ENCODE peak calls at places on chromosome 13, in five cellular contexts. H, G, U, I and Q are unnamed samples.

GRCh38 chr13:92483894-92484293 is 742.7 kb upstream of the GPC6 start:
- DNase-seq in G (no peak), H (no peak), I (no peak), U (no peak), Q (no peak)

GRCh38 chr13:41809962-41810361 is 150.9 kb downstream of the VWA8 start:
- DNase-seq in U (no peak), H (no peak), G (no peak), I (no peak), Q (no peak)

GRCh38 chr13:25541434-25542123 is 169.8 kb downstream of the ATP8A2 start:
- DNase-seq in U (no peak), G (no peak), H (no peak), I (no peak), Q (no peak)

GRCh38 chr13:114049026-114049425 is 75.2 kb upstream of the C13orf46 start:
- DNase-seq in I (no peak), G (no peak), H (no peak), U (no peak), Q (peak)

GRCh38 chr13:65653548-65654078 is 1576.5 kb downstream of the PCDH9 start:
- DNase-seq in U (no peak), I (no peak), G (no peak), H (no peak), Q (no peak)

GRCh38 chr13:56586966-56587365 is 553.8 kb upstream of the PRR20A start:
- DNase-seq in U (no peak), I (no peak), G (no peak), H (no peak), Q (no peak)

GRCh38 chr13:24161980-24162517 is 1.5 kb downstream of the SPATA13 start:
- DNase-seq in U (no peak), I (no peak), G (no peak), H (no peak), Q (no peak)

GRCh38 chr13:105048685-105049084 is 1486.8 kb downstream of the EFNB2 start:
- DNase-seq in G (no peak), I (no peak), H (no peak), U (no peak), Q (peak)

GRCh38 chr13:76830805-76831204 is 55.4 kb downstream of the KCTD12 start:
- DNase-seq in H (no peak), I (no peak), G (no peak), U (no peak), Q (no peak)

GRCh38 chr13:36282818-36283432 is 14.7 kb downstream of the CCDC169 start:
- DNase-seq in U (peak), I (no peak), G (no peak), H (no peak), Q (no peak)

GRCh38 chr13:23763328-23763727 is 125.9 kb downstream of the MIPEP start:
- DNase-seq in H (no peak), I (no peak), U (no peak), G (no peak), Q (no peak)

GRCh38 chr13:74773263-74773662 is 639.1 kb upstream of the KLF12 start:
- DNase-seq in H (no peak), I (no peak), G (no peak), U (no peak), Q (no peak)

GRCh38 chr13:27789495-27790303 is 2.6 kb upstream of the GSX1 start:
- DNase-seq in G (no peak), I (no peak), H (no peak), U (no peak), Q (no peak)

GRCh38 chr13:80048802-80049201 is 292.1 kb downstream of the SPRY2 start:
- DNase-seq in G (peak), U (peak), H (peak), I (peak), Q (peak)

GRCh38 chr13:111337206-111337605 is 16.8 kb downstream of the TEX29 start:
- DNase-seq in G (no peak), H (no peak), U (no peak), I (no peak), Q (no peak)

GRCh38 chr13:94825507-94825906 is 113.2 kb upstream of the SOX21 start:
- DNase-seq in G (peak), H (peak), U (no peak), I (peak), Q (no peak)

GRCh38 chr13:101624981-101625380 is 172.5 kb downstream of the ITGBL1 start:
- DNase-seq in U (no peak), I (no peak), H (no peak), G (no peak), Q (no peak)

GRCh38 chr13:80037505-80037888 is 303.4 kb downstream of the SPRY2 start:
- DNase-seq in G (no peak), H (no peak), U (peak), I (no peak), Q (no peak)

GRCh38 chr13:78478183-78478582 is 125.2 kb downstream of the POU4F1 start:
- DNase-seq in I (no peak), H (no peak), G (no peak), U (no peak), Q (no peak)

GRCh38 chr13:31440132-31440531 is 240.4 kb downstream of the B3GLCT start:
- DNase-seq in G (no peak), U (no peak), I (no peak), H (no peak), Q (no peak)

GRCh38 chr13:113162783-113163685 is 4.6 kb downstream of the PROZ start:
- DNase-seq in U (no peak), G (no peak), H (no peak), I (no peak), Q (no peak)

GRCh38 chr13:87661471-87661870 is 9.7 kb upstream of the SLITRK5 start:
- DNase-seq in I (no peak), G (no peak), U (no peak), H (no peak), Q (no peak)

GRCh38 chr13:111572956-111573355 is 252.5 kb downstream of the TEX29 start:
- DNase-seq in G (no peak), I (no peak), U (no peak), H (no peak), Q (no peak)

GRCh38 chr13:113585828-113586355 is 1.3 kb downstream of the TFDP1 start:
- DNase-seq in G (no peak), H (peak), I (no peak), U (no peak), Q (no peak)

GRCh38 chr13:113121183-113121927 is 1.2 kb upstream of the F10 start:
- DNase-seq in H (no peak), G (no peak), U (no peak), I (peak), Q (no peak)

DNA sequence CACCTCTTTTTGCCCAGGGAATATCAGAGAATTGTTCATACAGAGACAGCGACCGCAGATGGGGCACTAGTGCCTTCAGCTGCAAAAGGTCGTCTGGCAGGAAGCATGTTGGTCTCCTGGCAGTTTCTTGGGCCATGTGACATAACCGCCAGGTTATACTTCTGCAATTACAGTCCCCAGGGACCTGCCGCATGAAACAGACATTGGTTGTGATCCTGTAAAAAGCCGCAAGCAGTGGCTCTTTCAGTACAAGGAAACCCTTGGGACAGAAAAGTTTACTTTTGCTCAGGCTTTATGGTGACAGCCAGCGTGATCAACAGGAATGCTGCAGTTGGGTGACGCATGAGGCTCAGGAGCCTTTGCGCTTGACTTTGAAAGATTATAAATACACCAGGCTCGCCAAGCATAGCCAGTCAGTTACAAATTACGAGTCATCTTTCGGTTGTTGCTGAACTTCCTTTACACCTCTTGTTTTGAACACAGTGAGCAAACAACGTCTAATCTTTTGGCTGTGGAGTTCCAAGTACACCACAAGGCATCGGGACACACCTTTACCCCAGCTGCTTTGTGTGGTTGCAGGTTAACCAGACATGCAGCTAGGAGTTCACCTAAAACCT is 50.5 kb upstream of the UBE2L5 start:
- DNase-seq in U (peak), G (no peak), H (no peak), I (no peak), Q (peak)
- TF ChIP-seq POLR2A in U (no peak), G (no peak), H (no peak), I (no peak), Q (no peak)

DNA sequence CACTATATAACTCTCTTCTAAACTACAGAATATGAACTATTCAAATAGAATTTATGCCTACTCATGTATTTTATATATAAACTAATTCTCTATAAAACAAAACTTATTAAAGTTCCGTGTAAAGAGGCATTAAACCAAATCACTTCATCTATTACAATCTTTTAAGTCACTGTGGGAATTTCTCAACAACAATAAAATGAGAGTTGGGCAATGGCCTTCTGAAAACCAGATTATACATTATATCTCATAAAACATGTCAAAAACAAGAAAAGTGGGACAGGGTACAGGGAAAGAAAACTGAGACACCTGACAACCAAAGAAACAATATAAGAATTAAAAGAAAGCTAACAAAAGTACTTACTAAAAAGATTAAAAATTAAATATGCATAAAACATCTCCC is 145.2 kb downstream of the DIAPH3 start:
- DNase-seq in H (no peak), U (no peak), I (no peak), G (no peak), Q (no peak)
- TF ChIP-seq POLR2A in H (no peak), U (no peak), I (no peak), G (no peak), Q (no peak)

GRCh38 chr13:48437381-48437780 is 24.5 kb upstream of the LPAR6 start:
- DNase-seq in H (peak), U (no peak), I (peak), G (peak), Q (no peak)

GRCh38 chr13:48431431-48431830 is 18.5 kb upstream of the LPAR6 start:
- DNase-seq in I (no peak), G (no peak), U (no peak), H (no peak), Q (no peak)

GRCh38 chr13:48436661-48437242 is 23.8 kb upstream of the LPAR6 start:
- DNase-seq in U (no peak), G (no peak), H (no peak), I (no peak), Q (no peak)

GRCh38 chr13:48431987-48432615 is 19.2 kb upstream of the LPAR6 start:
- DNase-seq in H (no peak), G (no peak), U (no peak), I (no peak), Q (no peak)

DNA sequence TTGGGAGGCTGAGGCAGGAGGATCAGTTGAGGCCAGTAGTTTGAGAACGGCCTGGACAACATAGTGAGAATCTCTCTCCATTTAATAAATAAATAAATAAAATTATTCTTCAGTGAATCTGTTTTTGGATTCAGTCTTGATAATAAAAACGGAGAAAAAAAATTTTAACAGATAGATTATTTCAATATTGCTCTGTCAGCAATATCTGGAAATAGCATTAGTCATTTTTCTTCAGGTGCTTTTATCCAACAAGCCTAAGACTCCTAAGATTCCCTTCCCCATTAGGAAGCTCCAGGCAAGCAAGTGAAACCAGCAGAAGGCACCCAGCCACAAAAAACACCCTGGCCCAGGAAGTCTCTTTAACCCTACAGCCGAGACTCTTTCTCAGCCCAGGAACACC is 21.3 kb upstream of the LPAR6 start:
- DNase-seq in I (no peak), H (no peak), G (no peak), U (no peak), Q (no peak)
- TF ChIP-seq POLR2A in I (no peak), H (no peak), G (no peak), U (no peak), Q (no peak)

DNA sequence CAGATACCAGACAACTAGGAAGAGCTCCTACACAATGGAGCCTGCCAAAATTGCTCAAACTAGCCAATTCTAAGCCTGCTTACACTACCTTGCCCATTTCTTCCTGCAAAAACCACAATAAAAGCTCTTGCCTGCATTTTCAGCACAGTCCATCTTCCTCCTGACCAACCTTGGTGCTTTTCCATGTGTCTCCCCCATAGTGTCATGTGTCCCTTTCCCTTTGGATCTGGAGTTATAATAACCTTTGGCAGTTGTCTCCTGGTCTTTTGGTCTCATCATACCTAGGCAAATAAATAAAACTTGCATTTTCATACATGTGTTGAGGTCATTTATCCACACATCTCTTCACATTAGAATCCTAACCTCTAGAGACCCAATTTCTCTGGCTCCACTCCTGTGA is 203.1 kb upstream of the TRPC4 start:
- DNase-seq in H (no peak), G (no peak), U (no peak), I (no peak), Q (no peak)
- TF ChIP-seq POLR2A in H (no peak), G (no peak), U (no peak), I (no peak), Q (no peak)

GRCh38 chr13:40064723-40065122 is 409.3 kb downstream of the COG6 start:
- DNase-seq in H (peak), G (no peak), I (no peak), U (peak), Q (no peak)

GRCh38 chr13:40061466-40062450 is 406.3 kb downstream of the COG6 start:
- DNase-seq in H (no peak), I (no peak), U (no peak), G (no peak), Q (no peak)

GRCh38 chr13:40063278-40063698 is 407.8 kb downstream of the COG6 start:
- DNase-seq in G (no peak), H (peak), I (no peak), U (no peak), Q (no peak)

GRCh38 chr13:40064154-40064713 is 408.8 kb downstream of the COG6 start:
- DNase-seq in H (no peak), U (peak), I (no peak), G (no peak), Q (no peak)

GRCh38 chr13:40063743-40064142 is 408.3 kb downstream of the COG6 start:
- DNase-seq in G (no peak), H (no peak), I (no peak), U (no peak), Q (no peak)
- TF ChIP-seq POLR2A in G (no peak), H (no peak), I (no peak), U (no peak), Q (no peak)